ENCODE peak calls at places on chromosomes 11 and 22, in five cellular contexts. L is IMR-90, U is mesendoderm, I is neuronal stem cell, H is H1. G is an unnamed sample.
A peak's percentile ranks its signal among the peaks of the same experiment; 100 is the strongest.

GRCh38 chr11:119228535-119229302 is 22.6 kb downstream of the CBL start:
- DNase-seq in U (no peak), I (no peak), H (no peak), L (no peak), G (no peak)

GRCh38 chr11:14625804-14626203 is 17.8 kb upstream of the PDE3B start:
- DNase-seq in L (no peak), U (no peak), I (no peak), H (no peak), G (no peak)

GRCh38 chr11:848380-848931 is 5.8 kb downstream of the TSPAN4 start:
- DNase-seq in U (no peak), H (no peak), L (no peak), I (no peak), G (peak; percentile 50)

GRCh38 chr11:125626381-125626950 is 1.5 kb downstream of the CHEK1 start:
- DNase-seq in I (no peak), U (no peak), H (peak; percentile 82), L (peak; percentile 16), G (no peak)

GRCh38 chr22:23187201-23187600 is 6.9 kb downstream of the BCR start:
- DNase-seq in I (no peak), H (no peak), U (no peak), L (no peak), G (no peak)

GRCh38 chr11:6332066-6332465 is 11.8 kb upstream of the CAVIN3 start:
- DNase-seq in I (no peak), H (no peak), U (no peak), L (no peak), G (no peak)

GRCh38 chr22:48860557-48860956 is 967.1 kb downstream of the BRD1 start:
- DNase-seq in I (no peak), U (no peak), L (no peak), H (no peak), G (no peak)

GRCh38 chr22:20427945-20428417 is 9.6 kb downstream of the SCARF2 start:
- DNase-seq in I (no peak), U (no peak), L (no peak), H (no peak), G (no peak)

GRCh38 chr11:68312780-68313573 is 586 bp downstream of the LRP5 start:
- DNase-seq in U (no peak), I (no peak), L (no peak), H (no peak), G (peak; percentile 28)

GRCh38 chr22:26648761-26649363 is 8.5 kb upstream of the MIAT start:
- DNase-seq in U (no peak), I (no peak), H (no peak), L (no peak), G (peak; percentile 27)

GRCh38 chr11:15985127-15985862 is 371.1 kb downstream of the SOX6 start:
- DNase-seq in H (no peak), I (no peak), U (no peak), L (no peak), G (no peak)

GRCh38 chr11:131664246-131664645 is 293.8 kb downstream of the NTM start:
- DNase-seq in L (no peak), I (no peak), H (no peak), U (no peak), G (no peak)

GRCh38 chr22:21047730-21048129 is 2.0 kb downstream of the LRRC74B start:
- DNase-seq in I (no peak), H (no peak), U (no peak), L (no peak), G (no peak)

GRCh38 chr22:29625090-29625825 is 21.8 kb downstream of the NF2 start:
- DNase-seq in L (peak; percentile 85), I (peak; percentile 42), U (peak; percentile 59), H (no peak), G (peak; percentile 80)

GRCh38 chr11:25981998-25982397 is 349.9 kb upstream of the ANO3 start:
- DNase-seq in H (no peak), U (peak; percentile 69), I (peak; percentile 44), L (peak; percentile 77), G (peak; percentile 78)

GRCh38 chr11:131893988-131894387 is 523.6 kb downstream of the NTM start:
- DNase-seq in L (no peak), U (no peak), H (no peak), I (no peak), G (no peak)

GRCh38 chr11:62020661-62021060 is 53.2 kb upstream of the FTH1 start:
- DNase-seq in U (no peak), L (no peak), H (no peak), I (no peak), G (no peak)

GRCh38 chr11:36360318-36360717 is 64.2 kb downstream of the PRR5L start:
- DNase-seq in I (no peak), H (no peak), L (no peak), U (no peak), G (no peak)

GRCh38 chr11:87924125-87924524 is 251.1 kb downstream of the RAB38 start:
- DNase-seq in L (no peak), U (no peak), H (no peak), I (no peak), G (no peak)

GRCh38 chr11:110336054-110336453 is 39.6 kb upstream of the RDX start:
- DNase-seq in U (no peak), L (no peak), I (no peak), H (no peak), G (no peak)

GRCh38 chr11:11435673-11436072 is 82.6 kb upstream of the CSNK2A3 start:
- DNase-seq in H (no peak), I (peak; percentile 27), L (no peak), U (no peak), G (no peak)

GRCh38 chr11:108069947-108070346 is 51.4 kb upstream of the ACAT1 start:
- DNase-seq in U (no peak), I (no peak), H (no peak), L (peak; percentile 75), G (peak; percentile 62)

GRCh38 chr11:123690490-123690889 is 36.1 kb upstream of the SCN3B start:
- DNase-seq in U (peak; percentile 12), I (no peak), L (peak; percentile 63), H (no peak), G (no peak)

GRCh38 chr11:31173926-31174680 is 195.4 kb downstream of the DCDC1 start:
- DNase-seq in I (no peak), L (no peak), H (no peak), U (no peak), G (no peak)

GRCh38 chr22:25488244-25489020 is 76.0 kb upstream of the GRK3 start:
- DNase-seq in U (no peak), I (no peak), L (peak; percentile 91), H (no peak), G (peak; percentile 71)

GRCh38 chr11:35111171-35112055 is 27.6 kb upstream of the CD44 start:
- DNase-seq in L (peak; percentile 92), U (no peak), H (no peak), I (no peak), G (peak; percentile 92)

GRCh38 chr11:7020183-7020917 is at the start of the genes NLRP14 and ZNF214:
- DNase-seq in U (peak; percentile 98), L (peak; percentile 89), H (peak; percentile 80), I (peak; percentile 95), G (peak; percentile 94)

GRCh38 chr11:98561216-98561615 is 459.5 kb upstream of the CNTN5 start:
- DNase-seq in U (no peak), L (no peak), I (no peak), H (no peak), G (no peak)

GRCh38 chr11:32006799-32007388 is 84.0 kb upstream of the RCN1 start:
- DNase-seq in H (no peak), U (peak; percentile 63), L (peak; percentile 51), I (peak; percentile 48), G (peak; percentile 38)

GRCh38 chr11:121236115-121237001 is 56.2 kb upstream of the SC5D start:
- DNase-seq in H (no peak), I (peak; percentile 37), L (no peak), U (peak; percentile 96), G (peak; percentile 65)

GRCh38 chr11:88631497-88631896 is 294.0 kb upstream of the CTSC start:
- DNase-seq in I (peak; percentile 2), H (peak; percentile 23), L (peak; percentile 51), U (peak; percentile 70), G (no peak)

GRCh38 chr22:37940698-37941376 is 12.6 kb downstream of the C22orf23 start:
- DNase-seq in I (no peak), U (no peak), L (no peak), H (no peak), G (no peak)

GRCh38 chr22:26377170-26377825 is 51.8 kb upstream of the ASPHD2 start:
- DNase-seq in I (no peak), L (no peak), U (peak; percentile 54), H (no peak), G (no peak)

GRCh38 chr22:21972293-21972779 is 10.3 kb downstream of the TOP3B start:
- DNase-seq in L (peak; percentile 23), U (peak; percentile 59), H (no peak), I (no peak), G (peak; percentile 34)

GRCh38 chr22:44329179-44329796 is 16.5 kb upstream of the SHISAL1 start:
- DNase-seq in L (peak; percentile 27), U (no peak), H (no peak), I (no peak), G (no peak)

GRCh38 chr11:112195906-112196305 is 20.6 kb downstream of the BCO2 start:
- DNase-seq in U (no peak), H (no peak), I (no peak), L (no peak), G (peak; percentile 24)

GRCh38 chr11:43784301-43784700 is 96.3 kb upstream of the ALKBH3 start:
- DNase-seq in U (no peak), L (no peak), I (no peak), H (no peak), G (no peak)

GRCh38 chr11:133047036-133047800 is 485.1 kb downstream of the OPCML start:
- DNase-seq in U (no peak), H (no peak), L (no peak), I (no peak), G (no peak)

GRCh38 chr11:115623021-115623451 is 118.8 kb upstream of the CADM1 start:
- DNase-seq in I (no peak), U (peak; percentile 39), L (peak; percentile 100), H (no peak), G (peak; percentile 97)

GRCh38 chr22:45508814-45509213 is 6.1 kb downstream of the FBLN1 start:
- DNase-seq in L (no peak), U (no peak), H (no peak), I (no peak), G (no peak)
- H3K23ac ChIP-seq in L (no peak overlapping the region), U (no peak overlapping the region), H (no peak overlapping the region), I (no peak overlapping the region), G (peak overlapping the region; percentile 15)

GRCh38 chr11:2685566-2686359 is 14.0 kb downstream of the KCNQ1OT1 start:
- DNase-seq in U (no peak), H (no peak), I (no peak), L (no peak), G (no peak)
- H3K4me3 ChIP-seq in U (no peak overlapping the region), H (no peak overlapping the region), I (no peak overlapping the region), L (no peak overlapping the region), G (no peak overlapping the region)

GRCh38 chr22:46773074-46773473 is 10.6 kb downstream of the TBC1D22A start:
- DNase-seq in H (no peak), U (no peak), L (no peak), I (no peak), G (no peak)
- H2BK15ac ChIP-seq in H (peak overlapping the region; percentile 2), U (no peak overlapping the region), L (no peak overlapping the region), I (no peak overlapping the region), G (no peak overlapping the region)

GRCh38 chr11:8838248-8838647 is 72.7 kb upstream of the AKIP1 start:
- DNase-seq in L (peak; percentile 94), U (no peak), I (no peak), H (no peak), G (peak; percentile 95)
- H3K23ac ChIP-seq in L (peak overlapping the region; percentile 88), U (peak overlapping the region; percentile 50), I (no peak overlapping the region), H (no peak overlapping the region), G (no peak overlapping the region)